ENCODE peak calls at places on chromosomes 3 and 15, in ten cellular contexts. M is T-helper 2 cell; W is ovary; V is AG20443; O is H54; R is activated T-cell treated with anti-CD3 and anti-CD28 coated beads for 24 hours; L is activated CD8-positive, alpha-beta memory T cell treated with anti-CD3 and anti-CD28 coated beads for 48 hours; B is PC-3; X is NCI-H524; F is KG1. A is an unnamed sample.

GRCh38 chr15:76163429-76164020 is 103.7 kb downstream of the TMEM266 start:
- DNase-seq in M (no peak), W (peak), V (peak), O (no peak), R (no peak), L (no peak), B (no peak), X (peak), F (no peak), A (peak)

GRCh38 chr3:17442332-17443049 is 299.9 kb downstream of the TBC1D5 start:
- DNase-seq in M (no peak), W (no peak), V (no peak), O (no peak), R (no peak), L (no peak), B (no peak), X (no peak), F (no peak), A (no peak)

GRCh38 chr15:85030301-85031049 is 48.8 kb downstream of the PDE8A start:
- DNase-seq in M (no peak), W (no peak), V (peak), O (peak), R (no peak), L (no peak), B (peak), X (no peak), F (no peak), A (no peak)

GRCh38 chr15:81752149-81752942 is 293.5 kb downstream of the MEX3B start:
- DNase-seq in M (no peak), W (peak), V (peak), O (no peak), R (no peak), L (no peak), B (peak), X (peak), F (no peak), A (no peak)

GRCh38 chr15:90946538-90946937 is 8.1 kb upstream of the RCCD1 start:
- DNase-seq in M (no peak), W (no peak), V (no peak), O (no peak), R (no peak), L (no peak), B (no peak), X (no peak), F (no peak), A (no peak)

GRCh38 chr3:55000546-55000945 is 72.7 kb upstream of the LRTM1 start:
- DNase-seq in M (no peak), W (no peak), V (peak), O (peak), R (no peak), L (no peak), B (peak), X (peak), F (no peak), A (peak)

GRCh38 chr3:134869153-134869726 is 74.2 kb downstream of the EPHB1 start:
- DNase-seq in M (no peak), W (no peak), V (no peak), O (no peak), R (no peak), L (no peak), B (no peak), X (no peak), F (no peak), A (no peak)

GRCh38 chr15:65524226-65524625 is 6.0 kb upstream of the HACD3 start:
- DNase-seq in M (no peak), W (no peak), V (no peak), O (no peak), R (no peak), L (no peak), B (no peak), X (no peak), F (no peak), A (no peak)

GRCh38 chr3:52292247-52293065 is 4.8 kb downstream of the GLYCTK start:
- DNase-seq in M (no peak), W (peak), V (no peak), O (no peak), R (no peak), L (no peak), B (peak), X (no peak), F (no peak), A (no peak)

GRCh38 chr15:72319360-72319984 is 485 bp downstream of the CELF6 start:
- DNase-seq in M (peak), W (peak), V (peak), O (no peak), R (no peak), L (no peak), B (peak), X (no peak), F (no peak), A (peak)

GRCh38 chr3:147267431-147267830 is 138.9 kb downstream of the ZIC4 start:
- DNase-seq in M (no peak), W (no peak), V (no peak), O (no peak), R (no peak), L (no peak), B (peak), X (no peak), F (no peak), A (no peak)

GRCh38 chr3:149245738-149246451 is 24.3 kb upstream of the CP start:
- DNase-seq in M (no peak), W (no peak), V (peak), O (no peak), R (no peak), L (no peak), B (peak), X (no peak), F (no peak), A (peak)

GRCh38 chr3:6354653-6355052 is 506.3 kb upstream of the GRM7 start:
- DNase-seq in M (no peak), W (no peak), V (no peak), O (no peak), R (no peak), L (no peak), B (no peak), X (no peak), F (no peak), A (no peak)

GRCh38 chr15:79184465-79184892 is 93.9 kb upstream of the RASGRF1 start:
- DNase-seq in M (peak), W (peak), V (peak), O (peak), R (peak), L (peak), B (peak), X (peak), F (peak), A (peak)

GRCh38 chr15:66891776-66892175 is 173.6 kb upstream of the SMAD3 start:
- DNase-seq in M (no peak), W (no peak), V (no peak), O (no peak), R (no peak), L (no peak), B (no peak), X (no peak), F (no peak), A (no peak)

GRCh38 chr15:50144342-50145120 is 25.5 kb upstream of the ATP8B4 start:
- DNase-seq in M (no peak), W (no peak), V (no peak), O (no peak), R (no peak), L (no peak), B (no peak), X (no peak), F (no peak), A (no peak)

GRCh38 chr15:76418352-76419140 is 82.0 kb downstream of the ISL2 start:
- DNase-seq in M (no peak), W (no peak), V (no peak), O (no peak), R (no peak), L (no peak), B (no peak), X (no peak), F (no peak), A (no peak)

GRCh38 chr15:57380854-57381253 is 4.5 kb downstream of the CGNL1 start:
- DNase-seq in M (no peak), W (no peak), V (no peak), O (no peak), R (no peak), L (no peak), B (no peak), X (no peak), F (no peak), A (no peak)

GRCh38 chr15:51837784-51838183 is 8.3 kb downstream of the TMOD3 start:
- DNase-seq in M (no peak), W (no peak), V (no peak), O (no peak), R (no peak), L (no peak), B (no peak), X (no peak), F (no peak), A (no peak)

GRCh38 chr3:55690746-55691540 is 203.8 kb upstream of the WNT5A start:
- DNase-seq in M (no peak), W (no peak), V (no peak), O (no peak), R (no peak), L (no peak), B (no peak), X (peak), F (no peak), A (no peak)

GRCh38 chr15:100918690-100919480 is at the start of gene LRRK1:
- DNase-seq in M (no peak), W (peak), V (peak), O (peak), R (no peak), L (no peak), B (peak), X (no peak), F (peak), A (peak)

GRCh38 chr3:188749010-188749617 is 422.7 kb upstream of the TPRG1 start:
- DNase-seq in M (peak), W (no peak), V (no peak), O (peak), R (peak), L (no peak), B (peak), X (no peak), F (peak), A (no peak)

GRCh38 chr3:29183346-29184087 is 97.4 kb upstream of the RBMS3 start:
- DNase-seq in M (no peak), W (no peak), V (peak), O (no peak), R (peak), L (no peak), B (no peak), X (no peak), F (no peak), A (no peak)

GRCh38 chr3:101858464-101858863 is 9.2 kb downstream of the NFKBIZ start:
- DNase-seq in M (no peak), W (no peak), V (no peak), O (no peak), R (no peak), L (no peak), B (no peak), X (no peak), F (no peak), A (no peak)